ENCODE peak calls at places on chromosome 1, in four cellular contexts. T is activated naive CD4-positive, alpha-beta T cell treated with anti-CD3 and anti-CD28 coated beads for 36 hours; V is CD4-positive, alpha-beta T cell; I is activated CD4-positive, alpha-beta memory T cell treated with anti-CD3 and anti-CD28 coated beads, Interleukin-2, amount 10 ng/mL, durations not matched to agents 7 days and 5 days. M is an unnamed sample.

GRCh38 chr1:59574085-59574484 is 240.7 kb upstream of the HOOK1 start:
- DNase-seq in V (no peak), T (no peak), I (no peak), M (peak)

GRCh38 chr1:185917646-185918045 is 183.5 kb downstream of the HMCN1 start:
- DNase-seq in I (no peak), V (no peak), T (peak), M (peak)

GRCh38 chr1:52795464-52795863 is 47.1 kb upstream of the ZYG11A start:
- DNase-seq in V (no peak), T (no peak), I (no peak), M (no peak)

GRCh38 chr1:93658188-93658587 is 23.4 kb downstream of the BCAR3 start:
- DNase-seq in T (no peak), V (no peak), I (no peak), M (no peak)

GRCh38 chr1:23424171-23424959 is at the start of gene TCEA3:
- DNase-seq in I (no peak), T (peak), V (peak), M (no peak)

GRCh38 chr1:66493731-66494130 is 40.2 kb upstream of the SGIP1 start:
- DNase-seq in I (no peak), V (no peak), T (no peak), M (no peak)

GRCh38 chr1:101162300-101162699 is 74.5 kb upstream of the S1PR1 start:
- DNase-seq in I (no peak), T (no peak), V (no peak), M (no peak)

GRCh38 chr1:3654549-3655281 is 2.4 kb downstream of the TP73 start:
- DNase-seq in V (no peak), I (no peak), T (no peak), M (no peak)

GRCh38 chr1:63674238-63674864 is 81.1 kb downstream of the PGM1 start:
- DNase-seq in T (peak), I (no peak), V (no peak), M (peak)

GRCh38 chr1:147700042-147700711 is 29.9 kb upstream of the ACP6 start:
- DNase-seq in I (peak), T (peak), V (peak), M (peak)

GRCh38 chr1:12464627-12465056 is 153.4 kb downstream of the DHRS3 start:
- DNase-seq in T (no peak), V (no peak), I (no peak), M (peak)

GRCh38 chr1:91569411-91570104 is 68.9 kb downstream of the CDC7 start:
- DNase-seq in I (no peak), V (no peak), T (peak), M (peak)

GRCh38 chr1:4079815-4080214 is 179.7 kb upstream of the C1orf174 start:
- DNase-seq in T (no peak), V (no peak), I (no peak), M (no peak)

GRCh38 chr1:46622341-46622740 is 5.7 kb upstream of the MOB3C start:
- DNase-seq in V (no peak), I (no peak), T (peak), M (peak)

GRCh38 chr1:117732956-117733355 is 127.1 kb downstream of the TENT5C start:
- DNase-seq in T (no peak), I (no peak), V (no peak), M (no peak)

GRCh38 chr1:115727706-115728249 is 40.7 kb downstream of the CASQ2 start:
- DNase-seq in V (no peak), I (no peak), T (no peak), M (peak)

GRCh38 chr1:74426208-74426932 is 86.0 kb downstream of the LRRC53 start:
- DNase-seq in I (no peak), T (no peak), V (no peak), M (no peak)

GRCh38 chr1:55506686-55507577 is 291.8 kb upstream of the USP24 start:
- DNase-seq in I (no peak), V (no peak), T (no peak), M (peak)

GRCh38 chr1:48878191-48878940 is 101.7 kb upstream of the BEND5 start:
- DNase-seq in T (no peak), I (no peak), V (no peak), M (peak)

GRCh38 chr1:15096293-15096692 is 57.3 kb upstream of the TMEM51 start:
- DNase-seq in V (no peak), T (no peak), I (no peak), M (no peak)

GRCh38 chr1:91650764-91651163 is 150.1 kb downstream of the CDC7 start:
- DNase-seq in I (no peak), T (peak), V (no peak), M (peak)

GRCh38 chr1:1116701-1117468 is 996 bp upstream of the C1orf159 start:
- DNase-seq in T (peak), I (peak), V (no peak), M (no peak)

GRCh38 chr1:101995984-101996731 is 568 bp downstream of the OLFM3 start:
- DNase-seq in T (no peak), V (no peak), I (no peak), M (no peak)

GRCh38 chr1:116111196-116112021 is at the start of gene MAB21L3:
- DNase-seq in I (no peak), V (no peak), T (no peak), M (peak)

GRCh38 chr1:86825294-86825693 is 88.6 kb downstream of the SELENOF start:
- DNase-seq in V (no peak), I (no peak), T (no peak), M (no peak)

GRCh38 chr1:12619396-12620141 is 1.6 kb upstream of the DHRS3 start:
- DNase-seq in V (peak), I (peak), T (peak), M (peak)

GRCh38 chr1:209710098-209710497 is 5.5 kb downstream of the HSD11B1 start:
- DNase-seq in V (no peak), T (peak), I (peak), M (no peak)

GRCh38 chr1:185376840-185377635 is 60.0 kb upstream of the IVNS1ABP start:
- DNase-seq in I (no peak), T (no peak), V (no peak), M (no peak)

GRCh38 chr1:51168266-51168845 is 66.3 kb downstream of the C1orf185 start:
- DNase-seq in T (no peak), I (no peak), V (no peak), M (peak)

GRCh38 chr1:24155011-24155782 is 12.3 kb upstream of the IL22RA1 start:
- DNase-seq in I (no peak), V (no peak), T (peak), M (no peak)

GRCh38 chr1:164712131-164713031 is 153.4 kb downstream of the PBX1 start:
- DNase-seq in I (no peak), T (no peak), V (no peak), M (no peak)

GRCh38 chr1:96845464-96845863 is 123.9 kb downstream of the PTBP2 start:
- DNase-seq in T (peak), I (peak), V (no peak), M (no peak)

GRCh38 chr1:9846611-9847171 is 22.9 kb upstream of the CLSTN1 start:
- DNase-seq in I (no peak), V (no peak), T (no peak), M (no peak)

GRCh38 chr1:53629101-53629691 is 109.8 kb downstream of the GLIS1 start:
- DNase-seq in T (no peak), I (no peak), V (no peak), M (no peak)

GRCh38 chr1:85030536-85030935 is 17.8 kb downstream of the MCOLN3 start:
- DNase-seq in I (no peak), T (no peak), V (no peak), M (no peak)

GRCh38 chr1:67880056-67880601 is 46.9 kb upstream of the GNG12 start:
- DNase-seq in I (no peak), V (no peak), T (no peak), M (peak)

GRCh38 chr1:203038217-203038741 is 12.0 kb downstream of the PPFIA4 start:
- DNase-seq in I (no peak), T (no peak), V (no peak), M (peak)

GRCh38 chr1:84715620-84716019 is 25.4 kb upstream of the SSX2IP start:
- DNase-seq in I (no peak), V (no peak), T (no peak), M (no peak)

GRCh38 chr1:86976664-86977063 is 62.2 kb downstream of the HS2ST1 start:
- DNase-seq in T (no peak), I (no peak), V (no peak), M (no peak)

GRCh38 chr1:233393084-233393840 is 65.7 kb downstream of the MAP3K21 start:
- DNase-seq in I (no peak), T (no peak), V (no peak), M (no peak)